ENCODE peak calls at places on chromosomes 16 and 17, in four cellular contexts. D, B, W and Q are unnamed samples.
A peak's percentile ranks its signal among the peaks of the same experiment; 100 is the strongest.

GRCh38 chr16:54957403-54957802 is 26.7 kb downstream of the IRX5 start:
- DNase-seq in D (no peak), W (no peak), B (no peak), Q (peak; percentile 15)

GRCh38 chr16:8760021-8760420 is 37.4 kb downstream of the TMEM186 start:
- DNase-seq in W (no peak), D (no peak), B (no peak), Q (no peak)

GRCh38 chr17:77802811-77803220 is 155.7 kb upstream of the TNRC6C start:
- DNase-seq in B (no peak), D (peak; percentile 44), W (no peak), Q (no peak)

GRCh38 chr17:28849281-28849680 is 5.5 kb upstream of the ERAL1 start:
- DNase-seq in B (no peak), D (peak; percentile 5), W (no peak), Q (no peak)

GRCh38 chr16:5560084-5560483 is 462.5 kb upstream of the EEF2KMT start:
- DNase-seq in D (no peak), W (no peak), B (no peak), Q (no peak)

GRCh38 chr16:87930456-87930855 is 5.9 kb downstream of the CA5A start:
- DNase-seq in B (no peak), W (no peak), D (no peak), Q (no peak)

GRCh38 chr17:67931227-67931626 is 65.0 kb downstream of the C17orf58 start:
- DNase-seq in B (no peak), W (no peak), D (peak; percentile 5), Q (no peak)

GRCh38 chr16:15604460-15605390 is 38.2 kb downstream of the MARF1 start:
- DNase-seq in W (no peak), B (no peak), D (no peak), Q (no peak)

GRCh38 chr17:73902416-73903181 is 258.4 kb upstream of the SDK2 start:
- DNase-seq in B (no peak), W (no peak), D (no peak), Q (no peak)

GRCh38 chr16:48393843-48394703 is 8.9 kb upstream of the SIAH1 start:
- DNase-seq in D (peak; percentile 95), W (peak; percentile 45), B (no peak), Q (no peak)

GRCh38 chr17:40559954-40560591 is 5.2 kb downstream of the CCR7 start:
- DNase-seq in D (peak; percentile 96), B (peak; percentile 69), W (peak; percentile 95), Q (peak; percentile 71)
- H3K4me3 ChIP-seq in D (no peak overlapping the region), B (peak overlapping the region; percentile 71), W (peak overlapping the region; percentile 61), Q (no peak overlapping the region)

GRCh38 chr16:89452925-89453324 is 37.4 kb downstream of the ANKRD11 start:
- DNase-seq in B (no peak), W (no peak), D (no peak), Q (no peak)

GRCh38 chr16:89452241-89452640 is 38.1 kb downstream of the ANKRD11 start:
- DNase-seq in B (no peak), D (no peak), W (no peak), Q (no peak)

GRCh38 chr16:89455178-89455577 is 35.2 kb downstream of the ANKRD11 start:
- DNase-seq in W (no peak), B (no peak), D (no peak), Q (no peak)

GRCh38 chr16:89455692-89456091 is 34.7 kb downstream of the ANKRD11 start:
- DNase-seq in W (no peak), D (no peak), B (no peak), Q (no peak)

DNA sequence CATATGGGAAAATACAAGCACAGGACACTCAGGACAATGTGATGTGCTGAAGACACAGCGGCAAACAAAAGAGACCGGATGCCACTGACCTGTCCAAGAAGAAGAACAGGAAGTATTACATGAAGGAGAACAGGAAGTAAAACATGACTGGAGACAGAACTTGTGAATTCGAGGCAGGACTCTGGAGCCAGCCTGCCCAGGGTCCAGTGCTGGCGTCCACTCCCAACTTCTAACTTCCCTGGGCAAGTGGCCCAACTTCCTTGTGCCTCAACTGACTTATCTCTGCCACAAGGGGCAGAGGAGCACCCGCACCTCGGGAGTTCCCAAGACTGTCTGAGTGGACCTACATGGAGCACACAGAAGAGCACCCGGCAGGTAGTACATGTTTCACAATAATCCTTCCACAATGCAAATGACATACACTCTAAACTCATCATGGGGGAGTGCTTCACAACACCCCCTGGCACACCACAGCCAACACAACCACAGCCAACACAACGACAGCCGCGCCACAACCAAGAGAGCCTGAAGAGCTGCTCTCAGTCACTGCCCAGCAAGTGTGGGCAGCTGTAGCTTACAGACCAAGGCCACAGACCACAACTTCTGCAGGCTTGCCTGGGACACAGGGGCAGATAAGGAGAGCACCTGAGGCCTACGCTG is 36.6 kb downstream of the ANKRD11 start:
- DNase-seq in D (no peak), W (no peak), B (no peak), Q (no peak)
- H3K27ac ChIP-seq in D (no peak overlapping the region), W (no peak overlapping the region), B (no peak overlapping the region), Q (no peak overlapping the region)

DNA sequence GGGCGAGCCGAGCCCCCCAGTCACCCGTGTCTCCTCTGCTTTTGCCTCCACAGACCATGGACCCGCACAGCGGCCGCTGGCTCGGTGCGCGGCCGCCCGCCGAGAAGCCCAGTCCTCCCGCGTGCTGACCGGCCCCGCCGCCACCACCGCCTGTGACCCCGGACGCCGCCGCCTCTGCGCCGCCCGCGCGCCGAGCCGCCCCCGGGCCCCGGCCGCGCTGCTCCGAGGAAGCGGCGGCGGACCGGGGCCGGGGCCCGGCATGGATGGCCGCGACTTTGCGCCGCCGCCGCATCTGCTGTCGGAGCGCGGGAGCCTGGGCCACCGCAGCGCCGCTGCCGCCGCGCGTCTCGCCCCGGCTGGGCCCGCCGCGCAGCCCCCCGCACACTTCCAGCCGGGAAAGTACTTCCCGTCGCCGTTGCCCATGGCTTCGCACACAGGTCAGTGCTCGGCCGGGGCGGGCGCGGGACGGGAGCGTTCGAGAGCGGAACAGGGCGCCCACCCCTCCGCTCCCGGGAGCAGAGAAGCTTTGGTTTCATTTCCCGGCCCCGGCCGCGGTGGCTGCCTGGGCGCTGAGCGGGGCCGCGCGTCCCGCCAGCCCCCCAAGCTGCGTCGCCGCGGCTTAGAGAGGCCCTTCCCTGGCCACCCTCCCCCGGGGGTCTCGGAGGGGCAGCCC is 4.4 kb downstream of the BAHCC1 start:
- DNase-seq in W (no peak), D (no peak), B (no peak), Q (no peak)
- H3K4me3 ChIP-seq in W (peak overlapping the region; percentile 90), D (peak overlapping the region; percentile 60), B (peak overlapping the region; percentile 37), Q (peak overlapping the region; percentile 65)

GRCh38 chr17:48504953-48505352 is 25.9 kb downstream of the HOXB1 start:
- DNase-seq in B (no peak), W (no peak), D (no peak), Q (no peak)

GRCh38 chr17:48502901-48503300 is 27.9 kb downstream of the HOXB1 start:
- DNase-seq in D (no peak), B (no peak), W (no peak), Q (no peak)

GRCh38 chr17:48505788-48506187 is 25.0 kb downstream of the HOXB1 start:
- DNase-seq in W (peak; percentile 35), B (no peak), D (peak; percentile 72), Q (peak; percentile 76)

GRCh38 chr17:48503747-48504146 is 27.1 kb downstream of the HOXB1 start:
- DNase-seq in B (no peak), W (no peak), D (no peak), Q (no peak)

GRCh38 chr17:48506246-48506645 is 24.6 kb downstream of the HOXB1 start:
- DNase-seq in W (no peak), B (no peak), D (no peak), Q (no peak)
- H3K27ac ChIP-seq in W (no peak overlapping the region), B (no peak overlapping the region), D (no peak overlapping the region), Q (no peak overlapping the region)

GRCh38 chr17:36641877-36642845 is 40.8 kb downstream of the MRM1 start:
- DNase-seq in W (no peak), B (no peak), D (no peak), Q (no peak)
- H3K4me3 ChIP-seq in W (peak overlapping the region; percentile 71), B (peak overlapping the region; percentile 45), D (peak overlapping the region; percentile 20), Q (no peak overlapping the region)

GRCh38 chr17:8925141-8925540 is 40.4 kb downstream of the PIK3R5 start:
- DNase-seq in W (no peak), D (no peak), B (no peak), Q (no peak)

GRCh38 chr17:8923762-8924161 is 41.7 kb downstream of the PIK3R5 start:
- DNase-seq in D (no peak), B (no peak), W (no peak), Q (no peak)

GRCh38 chr17:8925808-8926207 is 39.7 kb downstream of the PIK3R5 start:
- DNase-seq in W (no peak), D (no peak), B (no peak), Q (no peak)

GRCh38 chr17:8922923-8923322 is 42.6 kb downstream of the PIK3R5 start:
- DNase-seq in D (no peak), W (no peak), B (no peak), Q (no peak)

GRCh38 chr17:8924595-8924994 is 40.9 kb downstream of the PIK3R5 start:
- DNase-seq in W (no peak), B (no peak), D (no peak), Q (no peak)
- H3K27ac ChIP-seq in W (no peak overlapping the region), B (no peak overlapping the region), D (no peak overlapping the region), Q (no peak overlapping the region)